ENCODE peak calls at places on chromosome 13, in nine cellular contexts. One of them, this sample, is unnamed. For H3K27me3, the result is how much of the 10 kb centered on the place peaks cover.

GRCh38 chr13:35475131-35475959 is 1.1 kb downstream of the MAB21L1 start:
- DNase-seq in body of pancreas: no peak
- DNase-seq in HCT116: no peak
- DNase-seq in GM12878: no peak
- DNase-seq in transverse colon: peak
- DNase-seq in right lobe of liver: no peak
- DNase-seq in tibial nerve: peak
- DNase-seq in thyroid gland: no peak
- DNase-seq in IMR-90: peak
- DNase-seq in this sample: peak

GRCh38 chr13:111211789-111212516 is 96.8 kb downstream of the ARHGEF7 start:
- DNase-seq in right lobe of liver: no peak
- DNase-seq in transverse colon: no peak
- DNase-seq in tibial nerve: no peak
- DNase-seq in thyroid gland: no peak
- DNase-seq in HCT116: no peak
- DNase-seq in IMR-90: peak
- DNase-seq in body of pancreas: no peak
- DNase-seq in GM12878: no peak
- DNase-seq in this sample: no peak

GRCh38 chr13:44093607-44094583 is 214.2 kb downstream of the LACC1 start:
- DNase-seq in right lobe of liver: no peak
- DNase-seq in HCT116: no peak
- DNase-seq in body of pancreas: no peak
- DNase-seq in tibial nerve: no peak
- DNase-seq in IMR-90: no peak
- DNase-seq in thyroid gland: no peak
- DNase-seq in transverse colon: no peak
- DNase-seq in GM12878: no peak
- DNase-seq in this sample: no peak

GRCh38 chr13:106917024-106917491 is 349.1 kb upstream of the ARGLU1 start:
- DNase-seq in right lobe of liver: no peak
- DNase-seq in IMR-90: no peak
- DNase-seq in thyroid gland: no peak
- DNase-seq in HCT116: no peak
- DNase-seq in body of pancreas: no peak
- DNase-seq in transverse colon: no peak
- DNase-seq in tibial nerve: no peak
- DNase-seq in GM12878: no peak
- DNase-seq in this sample: no peak

GRCh38 chr13:93535256-93535655 is 308.6 kb downstream of the GPC6 start:
- DNase-seq in right lobe of liver: no peak
- DNase-seq in body of pancreas: no peak
- DNase-seq in transverse colon: no peak
- DNase-seq in thyroid gland: no peak
- DNase-seq in tibial nerve: no peak
- DNase-seq in IMR-90: peak
- DNase-seq in GM12878: no peak
- DNase-seq in HCT116: no peak
- DNase-seq in this sample: no peak

GRCh38 chr13:106796280-106797047 is 228.5 kb upstream of the ARGLU1 start:
- DNase-seq in body of pancreas: no peak
- DNase-seq in thyroid gland: no peak
- DNase-seq in IMR-90: no peak
- DNase-seq in right lobe of liver: no peak
- DNase-seq in tibial nerve: no peak
- DNase-seq in transverse colon: no peak
- DNase-seq in GM12878: peak
- DNase-seq in HCT116: no peak
- DNase-seq in this sample: no peak

GRCh38 chr13:51000576-51001260 is 91.1 kb downstream of the RNASEH2B start:
- DNase-seq in thyroid gland: no peak
- DNase-seq in transverse colon: peak
- DNase-seq in right lobe of liver: peak
- DNase-seq in tibial nerve: peak
- DNase-seq in GM12878: no peak
- DNase-seq in IMR-90: peak
- DNase-seq in body of pancreas: peak
- DNase-seq in HCT116: no peak
- DNase-seq in this sample: peak

GRCh38 chr13:21322304-21322965 is 136.7 kb downstream of the ZDHHC20 start:
- DNase-seq in HCT116: no peak
- DNase-seq in IMR-90: no peak
- DNase-seq in thyroid gland: no peak
- DNase-seq in right lobe of liver: no peak
- DNase-seq in GM12878: no peak
- DNase-seq in body of pancreas: no peak
- DNase-seq in tibial nerve: no peak
- DNase-seq in transverse colon: no peak
- DNase-seq in this sample: no peak

GRCh38 chr13:38781539-38781938 is 94.7 kb downstream of the FREM2 start:
- DNase-seq in GM12878: no peak
- DNase-seq in body of pancreas: no peak
- DNase-seq in IMR-90: no peak
- DNase-seq in transverse colon: no peak
- DNase-seq in HCT116: no peak
- DNase-seq in tibial nerve: no peak
- DNase-seq in thyroid gland: no peak
- DNase-seq in right lobe of liver: no peak
- DNase-seq in this sample: no peak

GRCh38 chr13:111914241-111915103 is 152.5 kb upstream of the SOX1 start:
- DNase-seq in IMR-90: no peak
- DNase-seq in body of pancreas: no peak
- DNase-seq in GM12878: no peak
- DNase-seq in HCT116: no peak
- DNase-seq in tibial nerve: no peak
- DNase-seq in thyroid gland: no peak
- DNase-seq in transverse colon: no peak
- DNase-seq in right lobe of liver: no peak
- DNase-seq in this sample: peak

GRCh38 chr13:35191883-35192282 is 249.8 kb downstream of the NBEA start:
- DNase-seq in transverse colon: no peak
- DNase-seq in right lobe of liver: no peak
- DNase-seq in thyroid gland: no peak
- DNase-seq in body of pancreas: no peak
- DNase-seq in IMR-90: no peak
- DNase-seq in HCT116: no peak
- DNase-seq in GM12878: no peak
- DNase-seq in tibial nerve: no peak
- DNase-seq in this sample: no peak

GRCh38 chr13:40777166-40777956 is 6.4 kb upstream of the MRPS31 start:
- DNase-seq in thyroid gland: peak
- DNase-seq in transverse colon: peak
- DNase-seq in right lobe of liver: no peak
- DNase-seq in tibial nerve: no peak
- DNase-seq in GM12878: no peak
- DNase-seq in IMR-90: peak
- DNase-seq in HCT116: peak
- DNase-seq in body of pancreas: peak
- DNase-seq in this sample: no peak

GRCh38 chr13:71625694-71626093 is 241.3 kb downstream of the DACH1 start:
- DNase-seq in transverse colon: no peak
- DNase-seq in GM12878: no peak
- DNase-seq in thyroid gland: no peak
- DNase-seq in tibial nerve: no peak
- DNase-seq in HCT116: no peak
- DNase-seq in right lobe of liver: no peak
- DNase-seq in body of pancreas: no peak
- DNase-seq in IMR-90: peak
- DNase-seq in this sample: no peak

GRCh38 chr13:31878495-31878894 is 139.2 kb downstream of the RXFP2 start:
- DNase-seq in IMR-90: no peak
- DNase-seq in GM12878: no peak
- DNase-seq in body of pancreas: no peak
- DNase-seq in tibial nerve: no peak
- DNase-seq in right lobe of liver: no peak
- DNase-seq in thyroid gland: no peak
- DNase-seq in HCT116: no peak
- DNase-seq in transverse colon: no peak
- DNase-seq in this sample: no peak

GRCh38 chr13:51625555-51626345 is 41.5 kb downstream of the WDFY2 start:
- DNase-seq in IMR-90: no peak
- DNase-seq in tibial nerve: no peak
- DNase-seq in right lobe of liver: peak
- DNase-seq in body of pancreas: peak
- DNase-seq in transverse colon: no peak
- DNase-seq in thyroid gland: peak
- DNase-seq in GM12878: no peak
- DNase-seq in HCT116: no peak
- DNase-seq in this sample: peak

GRCh38 chr13:26117620-26118019 is 65.8 kb upstream of the SHISA2 start:
- DNase-seq in IMR-90: no peak
- DNase-seq in tibial nerve: no peak
- DNase-seq in body of pancreas: no peak
- DNase-seq in GM12878: no peak
- DNase-seq in HCT116: no peak
- DNase-seq in thyroid gland: no peak
- DNase-seq in right lobe of liver: no peak
- DNase-seq in transverse colon: no peak
- DNase-seq in this sample: no peak

GRCh38 chr13:26111797-26112196 is 60.0 kb upstream of the SHISA2 start:
- DNase-seq in body of pancreas: no peak
- DNase-seq in thyroid gland: no peak
- DNase-seq in transverse colon: no peak
- DNase-seq in right lobe of liver: no peak
- DNase-seq in GM12878: no peak
- DNase-seq in tibial nerve: no peak
- DNase-seq in HCT116: no peak
- DNase-seq in IMR-90: no peak
- DNase-seq in this sample: no peak

DNA sequence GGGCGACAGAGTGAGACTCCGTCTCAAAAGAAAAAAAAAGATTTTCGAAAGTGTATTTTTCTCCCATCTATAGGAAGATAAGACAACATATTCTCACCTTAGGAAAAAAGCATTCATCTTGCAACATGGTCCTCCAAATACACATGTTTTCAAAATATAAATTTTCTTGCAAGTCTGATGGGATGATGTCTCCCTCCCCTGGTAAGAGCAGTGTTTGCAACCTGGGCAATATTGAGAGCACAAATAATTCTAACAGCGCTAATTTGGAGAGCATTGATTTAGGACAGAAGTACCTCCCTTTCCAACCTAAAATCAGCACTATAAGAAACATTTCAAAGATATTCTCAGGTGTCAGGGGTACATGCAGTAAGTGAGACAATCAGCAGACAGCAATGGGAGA is 61.0 kb upstream of the SHISA2 start:
- DNase-seq in HCT116: no peak
- DNase-seq in IMR-90: peak
- DNase-seq in body of pancreas: no peak
- DNase-seq in right lobe of liver: no peak
- DNase-seq in tibial nerve: no peak
- DNase-seq in transverse colon: no peak
- DNase-seq in GM12878: no peak
- DNase-seq in thyroid gland: no peak
- DNase-seq in this sample: no peak
- TF ChIP-seq CTCF in HCT116: no peak
- TF ChIP-seq CTCF in IMR-90: peak
- TF ChIP-seq CTCF in body of pancreas: no peak
- TF ChIP-seq CTCF in right lobe of liver: no peak
- TF ChIP-seq CTCF in tibial nerve: no peak
- TF ChIP-seq CTCF in transverse colon: no peak
- TF ChIP-seq CTCF in GM12878: peak
- TF ChIP-seq CTCF in thyroid gland: no peak
- TF ChIP-seq CTCF in this sample: no peak

GRCh38 chr13:100986571-100986970 is 312.0 kb upstream of the TMTC4 start:
- DNase-seq in right lobe of liver: no peak
- DNase-seq in transverse colon: no peak
- DNase-seq in body of pancreas: no peak
- DNase-seq in HCT116: no peak
- DNase-seq in thyroid gland: no peak
- DNase-seq in GM12878: no peak
- DNase-seq in IMR-90: no peak
- DNase-seq in tibial nerve: no peak
- DNase-seq in this sample: no peak

GRCh38 chr13:100987993-100988392 is 313.4 kb upstream of the TMTC4 start:
- DNase-seq in HCT116: no peak
- DNase-seq in thyroid gland: no peak
- DNase-seq in IMR-90: peak
- DNase-seq in body of pancreas: no peak
- DNase-seq in GM12878: no peak
- DNase-seq in right lobe of liver: no peak
- DNase-seq in tibial nerve: no peak
- DNase-seq in transverse colon: no peak
- DNase-seq in this sample: no peak

GRCh38 chr13:100984349-100984748 is 309.8 kb upstream of the TMTC4 start:
- DNase-seq in IMR-90: no peak
- DNase-seq in body of pancreas: no peak
- DNase-seq in right lobe of liver: no peak
- DNase-seq in GM12878: no peak
- DNase-seq in thyroid gland: no peak
- DNase-seq in tibial nerve: no peak
- DNase-seq in transverse colon: no peak
- DNase-seq in HCT116: no peak
- DNase-seq in this sample: no peak

GRCh38 chr13:100989424-100989823 is 314.8 kb upstream of the TMTC4 start:
- DNase-seq in GM12878: no peak
- DNase-seq in transverse colon: no peak
- DNase-seq in IMR-90: no peak
- DNase-seq in tibial nerve: no peak
- DNase-seq in HCT116: no peak
- DNase-seq in body of pancreas: no peak
- DNase-seq in thyroid gland: no peak
- DNase-seq in right lobe of liver: no peak
- DNase-seq in this sample: no peak
- TF ChIP-seq POLR2A in GM12878: no peak
- TF ChIP-seq POLR2A in transverse colon: no peak
- TF ChIP-seq POLR2A in IMR-90: no peak
- TF ChIP-seq POLR2A in tibial nerve: no peak
- TF ChIP-seq POLR2A in HCT116: no peak
- TF ChIP-seq POLR2A in body of pancreas: no peak
- TF ChIP-seq POLR2A in thyroid gland: no peak
- TF ChIP-seq POLR2A in right lobe of liver: no peak
- TF ChIP-seq POLR2A in this sample: no peak

DNA sequence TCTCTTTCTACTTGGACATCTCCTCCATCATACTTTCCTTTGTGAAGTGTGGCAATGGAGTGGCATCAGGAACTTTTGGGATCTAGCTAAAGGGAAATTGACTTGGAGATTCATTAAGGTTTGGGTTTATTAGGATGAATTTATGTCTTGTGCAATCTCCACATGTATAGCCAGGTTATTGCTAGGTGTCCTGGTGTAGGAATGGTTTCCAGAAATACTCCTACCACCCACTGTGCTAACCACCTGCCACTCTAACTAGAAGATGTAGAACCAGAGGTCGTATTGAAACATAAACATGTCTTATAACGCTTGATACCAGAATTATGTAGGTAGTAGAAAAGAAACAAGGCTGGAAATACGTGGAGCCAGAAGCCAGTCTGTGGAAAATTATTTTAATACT is 38.1 kb upstream of the MED4 start:
- DNase-seq in GM12878: no peak
- DNase-seq in transverse colon: no peak
- DNase-seq in tibial nerve: no peak
- DNase-seq in thyroid gland: no peak
- DNase-seq in HCT116: no peak
- DNase-seq in IMR-90: no peak
- DNase-seq in right lobe of liver: no peak
- DNase-seq in body of pancreas: no peak
- DNase-seq in this sample: no peak
- H3K27me3 ChIP-seq in GM12878: under half
- H3K27me3 ChIP-seq in transverse colon: under half
- H3K27me3 ChIP-seq in tibial nerve: under half
- H3K27me3 ChIP-seq in thyroid gland: under half
- H3K27me3 ChIP-seq in HCT116: under half
- H3K27me3 ChIP-seq in IMR-90: under half
- H3K27me3 ChIP-seq in right lobe of liver: under half
- H3K27me3 ChIP-seq in body of pancreas: under half
- H3K27me3 ChIP-seq in this sample: under half

GRCh38 chr13:29589967-29590366 is 5.5 kb downstream of the SLC7A1 start:
- DNase-seq in GM12878: no peak
- DNase-seq in HCT116: no peak
- DNase-seq in right lobe of liver: no peak
- DNase-seq in IMR-90: no peak
- DNase-seq in body of pancreas: no peak
- DNase-seq in thyroid gland: no peak
- DNase-seq in transverse colon: no peak
- DNase-seq in tibial nerve: no peak
- DNase-seq in this sample: no peak
- TF ChIP-seq CTCF in GM12878: no peak
- TF ChIP-seq CTCF in HCT116: no peak
- TF ChIP-seq CTCF in right lobe of liver: no peak
- TF ChIP-seq CTCF in IMR-90: peak
- TF ChIP-seq CTCF in body of pancreas: no peak
- TF ChIP-seq CTCF in thyroid gland: no peak
- TF ChIP-seq CTCF in transverse colon: no peak
- TF ChIP-seq CTCF in tibial nerve: no peak
- TF ChIP-seq CTCF in this sample: no peak